ENCODE peak calls at places on chromosomes 6 and 20, in seven cellular contexts. N is HCT116, E is PC-3, L is SK-N-SH, R is MM.1S, B is GM23248, D is GM23338. T is an unnamed sample.

GRCh38 chr6:12911387-12911960 is 194.9 kb downstream of the PHACTR1 start:
- DNase-seq in N (no peak), E (peak; percentile 51), L (peak; percentile 46), R (peak; percentile 48), B (peak; percentile 68), D (peak; percentile 48), T (peak; percentile 28)

GRCh38 chr6:52515219-52515960 is 61.5 kb downstream of the TRAM2 start:
- DNase-seq in N (no peak), E (no peak), L (no peak), R (no peak), B (peak; percentile 67), D (no peak), T (no peak)

GRCh38 chr6:26493258-26493657 is 6.8 kb upstream of the BTN1A1 start:
- DNase-seq in N (no peak), E (peak; percentile 27), L (no peak), R (peak; percentile 69), B (peak; percentile 27), D (peak; percentile 39), T (peak; percentile 71)

GRCh38 chr20:46040902-46041535 is 12.0 kb downstream of the SLC12A5 start:
- DNase-seq in N (no peak), E (peak; percentile 67), L (no peak), R (peak; percentile 46), B (peak; percentile 50), D (peak; percentile 88), T (peak; percentile 47)

GRCh38 chr6:168905451-168906090 is 348.1 kb downstream of the THBS2 start:
- DNase-seq in N (no peak), E (no peak), L (no peak), R (no peak), B (peak; percentile 39), D (no peak), T (no peak)

GRCh38 chr6:43211960-43212359 is 17.3 kb downstream of the DNPH1 start:
- DNase-seq in N (no peak), E (no peak), L (no peak), R (no peak), B (no peak), D (no peak), T (no peak)

GRCh38 chr6:158737710-158738615 is 81.2 kb downstream of the EZR start:
- DNase-seq in N (peak; percentile 92), E (peak; percentile 81), L (no peak), R (no peak), B (peak; percentile 63), D (no peak), T (no peak)

GRCh38 chr6:41584668-41585205 is 38.6 kb downstream of the FOXP4 start:
- DNase-seq in N (no peak), E (no peak), L (no peak), R (no peak), B (no peak), D (peak; percentile 82), T (no peak)

GRCh38 chr6:115740907-115741306 is 319.8 kb downstream of the FRK start:
- DNase-seq in N (no peak), E (no peak), L (peak; percentile 7), R (no peak), B (no peak), D (no peak), T (no peak)

GRCh38 chr6:35063701-35064507 is 77.2 kb downstream of the TCP11 start:
- DNase-seq in N (no peak), E (no peak), L (no peak), R (no peak), B (no peak), D (no peak), T (no peak)

GRCh38 chr6:77707603-77708002 is 54.8 kb downstream of the MEI4 start:
- DNase-seq in N (no peak), E (no peak), L (no peak), R (no peak), B (no peak), D (peak; percentile 8), T (no peak)

GRCh38 chr6:99514089-99514488 is 1.1 kb downstream of the USP45 start:
- DNase-seq in N (no peak), E (no peak), L (peak; percentile 22), R (no peak), B (peak; percentile 21), D (peak; percentile 27), T (no peak)

GRCh38 chr6:152981989-152982767 is 663 bp downstream of the FBXO5 start:
- DNase-seq in N (no peak), E (no peak), L (peak; percentile 66), R (no peak), B (no peak), D (peak; percentile 26), T (peak; percentile 44)

GRCh38 chr6:157469378-157469777 is 88.4 kb downstream of the ZDHHC14 start:
- DNase-seq in N (no peak), E (peak; percentile 60), L (no peak), R (no peak), B (peak; percentile 15), D (no peak), T (no peak)

GRCh38 chr6:131381052-131381451 is 192.0 kb upstream of the ARG1 start:
- DNase-seq in N (no peak), E (no peak), L (no peak), R (no peak), B (no peak), D (no peak), T (no peak)

GRCh38 chr6:14661188-14661587 is 543.6 kb downstream of the CD83 start:
- DNase-seq in N (no peak), E (no peak), L (no peak), R (peak; percentile 71), B (no peak), D (no peak), T (peak; percentile 79)

GRCh38 chr6:42572523-42572922 is 8.7 kb downstream of the UBR2 start:
- DNase-seq in N (no peak), E (no peak), L (no peak), R (peak; percentile 46), B (no peak), D (no peak), T (peak; percentile 95)

GRCh38 chr6:128036808-128037570 is 136.1 kb upstream of the THEMIS start:
- DNase-seq in N (no peak), E (no peak), L (no peak), R (no peak), B (peak; percentile 3), D (no peak), T (no peak)

GRCh38 chr20:17542993-17543412 is 11.8 kb upstream of the BFSP1 start:
- DNase-seq in N (no peak), E (no peak), L (no peak), R (no peak), B (peak; percentile 89), D (no peak), T (no peak)

GRCh38 chr20:40646321-40647212 is 42.5 kb downstream of the MAFB start:
- DNase-seq in N (no peak), E (no peak), L (no peak), R (no peak), B (no peak), D (peak; percentile 16), T (no peak)

GRCh38 chr6:131756039-131756438 is 45.2 kb upstream of the CTAGE9 start:
- DNase-seq in N (no peak), E (peak; percentile 45), L (no peak), R (no peak), B (peak; percentile 77), D (no peak), T (no peak)

GRCh38 chr20:34907616-34908469 is 31.4 kb downstream of the ACSS2 start:
- DNase-seq in N (peak; percentile 90), E (peak; percentile 100), L (peak; percentile 82), R (no peak), B (peak; percentile 89), D (no peak), T (no peak)

GRCh38 chr6:117167520-117168271 is 97.7 kb upstream of the VGLL2 start:
- DNase-seq in N (peak; percentile 6), E (peak; percentile 89), L (no peak), R (no peak), B (peak; percentile 48), D (peak; percentile 48), T (no peak)

GRCh38 chr6:95087394-95088097 is 489.8 kb upstream of the MANEA start:
- DNase-seq in N (peak; percentile 50), E (peak; percentile 71), L (peak; percentile 34), R (no peak), B (peak; percentile 90), D (no peak), T (no peak)

GRCh38 chr6:35017461-35018183 is 123.5 kb downstream of the TCP11 start:
- DNase-seq in N (no peak), E (no peak), L (no peak), R (no peak), B (peak; percentile 70), D (no peak), T (no peak)

GRCh38 chr20:24957326-24957996 is 8.4 kb downstream of the CST7 start:
- DNase-seq in N (no peak), E (no peak), L (no peak), R (no peak), B (no peak), D (no peak), T (no peak)

GRCh38 chr20:775679-776135 is 7.4 kb upstream of the SLC52A3 start:
- DNase-seq in N (peak; percentile 22), E (no peak), L (no peak), R (no peak), B (no peak), D (peak; percentile 83), T (no peak)

GRCh38 chr6:139917943-139918342 is 543.5 kb upstream of the CITED2 start:
- DNase-seq in N (no peak), E (no peak), L (no peak), R (no peak), B (no peak), D (no peak), T (no peak)

GRCh38 chr6:71197267-71197666 is 91.3 kb upstream of the OGFRL1 start:
- DNase-seq in N (no peak), E (peak; percentile 64), L (no peak), R (no peak), B (peak; percentile 5), D (peak; percentile 17), T (no peak)
- H3K4me2 ChIP-seq in N (no peak overlapping the region), E (peak overlapping the region; percentile 49), L (peak overlapping the region; percentile 19), R (no peak overlapping the region), B (peak overlapping the region; percentile 51), D (no peak overlapping the region), T (no peak overlapping the region)

GRCh38 chr20:38875170-38875993 is 50.8 kb upstream of the FAM83D start:
- DNase-seq in N (no peak), E (no peak), L (peak; percentile 74), R (peak; percentile 97), B (no peak), D (no peak), T (peak; percentile 97)
- TF ChIP-seq EZH2phosphoT487 in N (no peak), E (no peak), L (no peak), R (no peak), B (no peak), D (no peak), T (no peak)

GRCh38 chr6:155121699-155122098 is 126.6 kb downstream of the TIAM2 start:
- DNase-seq in N (no peak), E (no peak), L (peak; percentile 63), R (no peak), B (peak; percentile 59), D (peak; percentile 74), T (no peak)
- H2AFZ ChIP-seq in N (no peak overlapping the region), E (no peak overlapping the region), L (no peak overlapping the region), R (no peak overlapping the region), B (peak overlapping the region; percentile 86), D (no peak overlapping the region), T (peak overlapping the region; percentile 30)

GRCh38 chr20:32582659-32583580 is 2.2 kb downstream of the NOL4L start:
- DNase-seq in N (no peak), E (no peak), L (peak; percentile 84), R (no peak), B (peak; percentile 48), D (peak; percentile 82), T (peak; percentile 44)
- H3K4me2 ChIP-seq in N (peak overlapping the region; percentile 90), E (no peak overlapping the region), L (peak overlapping the region; percentile 79), R (no peak overlapping the region), B (peak overlapping the region; percentile 44), D (peak overlapping the region; percentile 95), T (peak overlapping the region; percentile 87)

GRCh38 chr20:18780731-18781130 is 32.9 kb upstream of the SCP2D1 start:
- DNase-seq in N (no peak), E (no peak), L (no peak), R (no peak), B (no peak), D (no peak), T (no peak)
- TF ChIP-seq EZH2phosphoT487 in N (no peak), E (no peak), L (no peak), R (no peak), B (no peak), D (no peak), T (no peak)